ENCODE peak calls at places on chromosomes 5 and 9, in four cellular contexts. One of them, this sample, is unnamed.

GRCh38 chr5:40333459-40334241 is 346.1 kb upstream of the PTGER4 start:
- DNase-seq in left ventricle myocardium inferior: no peak
- DNase-seq in CD8-positive, alpha-beta T cell: no peak
- DNase-seq in aorta: no peak
- DNase-seq in this sample: no peak

GRCh38 chr9:137459601-137460362 is 648 bp upstream of the NSMF start:
- DNase-seq in left ventricle myocardium inferior: no peak
- DNase-seq in CD8-positive, alpha-beta T cell: no peak
- DNase-seq in aorta: peak
- DNase-seq in this sample: no peak

GRCh38 chr5:131068893-131069643 is 96.0 kb downstream of the HINT1 start:
- DNase-seq in left ventricle myocardium inferior: no peak
- DNase-seq in CD8-positive, alpha-beta T cell: peak
- DNase-seq in aorta: no peak
- DNase-seq in this sample: peak

GRCh38 chr5:160357861-160358411 is 12.5 kb downstream of the C1QTNF2 start:
- DNase-seq in left ventricle myocardium inferior: peak
- DNase-seq in CD8-positive, alpha-beta T cell: no peak
- DNase-seq in aorta: peak
- DNase-seq in this sample: no peak

GRCh38 chr9:83620841-83621636 is 1.9 kb upstream of the IDNK start:
- DNase-seq in left ventricle myocardium inferior: peak
- DNase-seq in CD8-positive, alpha-beta T cell: peak
- DNase-seq in aorta: peak
- DNase-seq in this sample: peak

GRCh38 chr5:68646142-68646541 is 430.6 kb downstream of the PIK3R1 start:
- DNase-seq in left ventricle myocardium inferior: no peak
- DNase-seq in CD8-positive, alpha-beta T cell: no peak
- DNase-seq in aorta: no peak
- DNase-seq in this sample: no peak

GRCh38 chr5:132876020-132876759 is 2.7 kb downstream of the LEAP2 start:
- DNase-seq in left ventricle myocardium inferior: no peak
- DNase-seq in CD8-positive, alpha-beta T cell: no peak
- DNase-seq in aorta: no peak
- DNase-seq in this sample: no peak

GRCh38 chr5:38816083-38817030 is 29.5 kb upstream of the OSMR start:
- DNase-seq in left ventricle myocardium inferior: no peak
- DNase-seq in CD8-positive, alpha-beta T cell: no peak
- DNase-seq in aorta: no peak
- DNase-seq in this sample: no peak

GRCh38 chr5:133778636-133779035 is 166.3 kb upstream of the FSTL4 start:
- DNase-seq in left ventricle myocardium inferior: no peak
- DNase-seq in CD8-positive, alpha-beta T cell: no peak
- DNase-seq in aorta: no peak
- DNase-seq in this sample: no peak

GRCh38 chr5:53994148-53994547 is 316.2 kb downstream of the ARL15 start:
- DNase-seq in left ventricle myocardium inferior: no peak
- DNase-seq in CD8-positive, alpha-beta T cell: no peak
- DNase-seq in aorta: no peak
- DNase-seq in this sample: no peak

GRCh38 chr5:137752873-137753226 is 1.3 kb downstream of the HNRNPA0 start:
- DNase-seq in left ventricle myocardium inferior: no peak
- DNase-seq in CD8-positive, alpha-beta T cell: no peak
- DNase-seq in aorta: peak
- DNase-seq in this sample: no peak

GRCh38 chr5:174446446-174446845 is 277.9 kb upstream of the MSX2 start:
- DNase-seq in left ventricle myocardium inferior: no peak
- DNase-seq in CD8-positive, alpha-beta T cell: no peak
- DNase-seq in aorta: no peak
- DNase-seq in this sample: no peak

GRCh38 chr5:16844952-16845351 is 91.1 kb downstream of the MYO10 start:
- DNase-seq in left ventricle myocardium inferior: no peak
- DNase-seq in CD8-positive, alpha-beta T cell: no peak
- DNase-seq in aorta: no peak
- DNase-seq in this sample: no peak

GRCh38 chr5:73119492-73120157 is 750 bp upstream of the TMEM171 start:
- DNase-seq in left ventricle myocardium inferior: no peak
- DNase-seq in CD8-positive, alpha-beta T cell: no peak
- DNase-seq in aorta: no peak
- DNase-seq in this sample: no peak

GRCh38 chr5:110536120-110537115 is 190.1 kb downstream of the TMEM232 start:
- DNase-seq in left ventricle myocardium inferior: peak
- DNase-seq in CD8-positive, alpha-beta T cell: no peak
- DNase-seq in aorta: peak
- DNase-seq in this sample: no peak

GRCh38 chr5:146880985-146881384 is 2.4 kb upstream of the PPP2R2B start:
- DNase-seq in left ventricle myocardium inferior: no peak
- DNase-seq in CD8-positive, alpha-beta T cell: no peak
- DNase-seq in aorta: no peak
- DNase-seq in this sample: no peak

GRCh38 chr5:172891716-172892421 is 57.8 kb downstream of the ERGIC1 start:
- DNase-seq in left ventricle myocardium inferior: peak
- DNase-seq in CD8-positive, alpha-beta T cell: no peak
- DNase-seq in aorta: peak
- DNase-seq in this sample: no peak

GRCh38 chr9:74777136-74777879 is 110.4 kb downstream of the TRPM6 start:
- DNase-seq in left ventricle myocardium inferior: peak
- DNase-seq in CD8-positive, alpha-beta T cell: peak
- DNase-seq in aorta: peak
- DNase-seq in this sample: peak

GRCh38 chr9:110797611-110798010 is 129.0 kb downstream of the MUSK start:
- DNase-seq in left ventricle myocardium inferior: no peak
- DNase-seq in CD8-positive, alpha-beta T cell: no peak
- DNase-seq in aorta: no peak
- DNase-seq in this sample: no peak

GRCh38 chr9:96383165-96383939 is at the start of gene SLC35D2:
- DNase-seq in left ventricle myocardium inferior: peak
- DNase-seq in CD8-positive, alpha-beta T cell: peak
- DNase-seq in aorta: peak
- DNase-seq in this sample: no peak

GRCh38 chr5:79990598-79991507 is at the start of gene MTX3:
- DNase-seq in left ventricle myocardium inferior: peak
- DNase-seq in CD8-positive, alpha-beta T cell: peak
- DNase-seq in aorta: peak
- DNase-seq in this sample: no peak

GRCh38 chr5:33691846-33692245 is 199.9 kb downstream of the ADAMTS12 start:
- DNase-seq in left ventricle myocardium inferior: no peak
- DNase-seq in CD8-positive, alpha-beta T cell: no peak
- DNase-seq in aorta: no peak
- DNase-seq in this sample: no peak

GRCh38 chr5:133995341-133995740 is 9.4 kb downstream of the VDAC1 start:
- DNase-seq in left ventricle myocardium inferior: no peak
- DNase-seq in CD8-positive, alpha-beta T cell: no peak
- DNase-seq in aorta: peak
- DNase-seq in this sample: no peak

GRCh38 chr5:28523887-28524637 is 1485.7 kb upstream of the CDH9 start:
- DNase-seq in left ventricle myocardium inferior: no peak
- DNase-seq in CD8-positive, alpha-beta T cell: no peak
- DNase-seq in aorta: no peak
- DNase-seq in this sample: no peak

GRCh38 chr5:30194595-30194994 is 998.9 kb upstream of the CDH6 start:
- DNase-seq in left ventricle myocardium inferior: no peak
- DNase-seq in CD8-positive, alpha-beta T cell: no peak
- DNase-seq in aorta: no peak
- DNase-seq in this sample: no peak

GRCh38 chr5:160837749-160838593 is 14.0 kb downstream of the ATP10B start:
- DNase-seq in left ventricle myocardium inferior: no peak
- DNase-seq in CD8-positive, alpha-beta T cell: no peak
- DNase-seq in aorta: no peak
- DNase-seq in this sample: no peak

GRCh38 chr5:93649234-93649900 is 66.3 kb downstream of the NR2F1 start:
- DNase-seq in left ventricle myocardium inferior: no peak
- DNase-seq in CD8-positive, alpha-beta T cell: no peak
- DNase-seq in aorta: no peak
- DNase-seq in this sample: no peak

GRCh38 chr5:35618297-35618636 is 604 bp downstream of the SPEF2 start:
- DNase-seq in left ventricle myocardium inferior: no peak
- DNase-seq in CD8-positive, alpha-beta T cell: no peak
- DNase-seq in aorta: no peak
- DNase-seq in this sample: no peak

GRCh38 chr9:15370496-15371464 is 51.9 kb upstream of the SNAPC3 start:
- DNase-seq in left ventricle myocardium inferior: no peak
- DNase-seq in CD8-positive, alpha-beta T cell: no peak
- DNase-seq in aorta: no peak
- DNase-seq in this sample: no peak
- H3K4me3 ChIP-seq in left ventricle myocardium inferior: no peak
- H3K4me3 ChIP-seq in CD8-positive, alpha-beta T cell: no peak
- H3K4me3 ChIP-seq in aorta: no peak
- H3K4me3 ChIP-seq in this sample: no peak

GRCh38 chr9:128634651-128635262 is 21.9 kb downstream of the DYNC2I2 start:
- DNase-seq in left ventricle myocardium inferior: no peak
- DNase-seq in CD8-positive, alpha-beta T cell: no peak
- DNase-seq in aorta: no peak
- DNase-seq in this sample: no peak
- H3K4me3 ChIP-seq in left ventricle myocardium inferior: peak
- H3K4me3 ChIP-seq in CD8-positive, alpha-beta T cell: no peak
- H3K4me3 ChIP-seq in aorta: no peak
- H3K4me3 ChIP-seq in this sample: no peak

GRCh38 chr9:23850242-23851023 is 24.4 kb upstream of the ELAVL2 start:
- DNase-seq in left ventricle myocardium inferior: no peak
- DNase-seq in CD8-positive, alpha-beta T cell: no peak
- DNase-seq in aorta: no peak
- DNase-seq in this sample: no peak
- H3K4me3 ChIP-seq in left ventricle myocardium inferior: peak
- H3K4me3 ChIP-seq in CD8-positive, alpha-beta T cell: no peak
- H3K4me3 ChIP-seq in aorta: no peak
- H3K4me3 ChIP-seq in this sample: no peak

GRCh38 chr9:128556276-128556675 is 3.9 kb downstream of the SPTAN1 start:
- DNase-seq in left ventricle myocardium inferior: no peak
- DNase-seq in CD8-positive, alpha-beta T cell: no peak
- DNase-seq in aorta: no peak
- DNase-seq in this sample: no peak

GRCh38 chr9:128556915-128557634 is 4.7 kb downstream of the SPTAN1 start:
- DNase-seq in left ventricle myocardium inferior: no peak
- DNase-seq in CD8-positive, alpha-beta T cell: no peak
- DNase-seq in aorta: no peak
- DNase-seq in this sample: no peak

GRCh38 chr9:128554155-128554862 is 1.9 kb downstream of the SPTAN1 start:
- DNase-seq in left ventricle myocardium inferior: peak
- DNase-seq in CD8-positive, alpha-beta T cell: peak
- DNase-seq in aorta: peak
- DNase-seq in this sample: peak

GRCh38 chr9:128553695-128554094 is 1.3 kb downstream of the SPTAN1 start:
- DNase-seq in left ventricle myocardium inferior: no peak
- DNase-seq in CD8-positive, alpha-beta T cell: no peak
- DNase-seq in aorta: no peak
- DNase-seq in this sample: no peak

DNA sequence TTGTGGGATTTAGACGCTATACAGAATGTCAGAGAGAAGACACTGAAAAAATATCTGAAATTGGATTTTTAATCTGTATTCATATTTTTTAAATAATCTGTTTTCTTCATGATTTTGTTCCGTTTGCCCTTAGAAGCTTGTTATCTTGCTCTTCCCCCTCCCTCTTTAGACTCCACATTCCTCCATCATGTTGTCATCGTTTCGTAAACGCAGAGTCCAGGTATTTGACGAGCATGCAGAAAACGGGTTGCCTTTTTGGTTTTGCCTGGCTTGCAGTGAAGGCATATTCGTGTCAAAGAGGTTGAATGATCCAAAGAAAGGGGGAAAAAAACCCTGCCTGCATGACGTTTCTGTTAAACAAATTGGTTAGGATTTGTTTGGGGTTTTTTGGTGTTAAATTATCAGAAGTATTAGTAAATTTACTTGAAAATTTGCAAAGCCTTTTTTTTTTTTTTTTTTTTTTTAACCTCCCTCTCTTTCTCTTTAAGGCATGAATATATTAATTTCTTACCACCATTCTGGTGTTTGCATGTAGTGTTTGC is 2.9 kb downstream of the SPTAN1 start:
- DNase-seq in left ventricle myocardium inferior: no peak
- DNase-seq in CD8-positive, alpha-beta T cell: no peak
- DNase-seq in aorta: no peak
- DNase-seq in this sample: no peak
- H3K4me3 ChIP-seq in left ventricle myocardium inferior: peak
- H3K4me3 ChIP-seq in CD8-positive, alpha-beta T cell: no peak
- H3K4me3 ChIP-seq in aorta: no peak
- H3K4me3 ChIP-seq in this sample: no peak

DNA sequence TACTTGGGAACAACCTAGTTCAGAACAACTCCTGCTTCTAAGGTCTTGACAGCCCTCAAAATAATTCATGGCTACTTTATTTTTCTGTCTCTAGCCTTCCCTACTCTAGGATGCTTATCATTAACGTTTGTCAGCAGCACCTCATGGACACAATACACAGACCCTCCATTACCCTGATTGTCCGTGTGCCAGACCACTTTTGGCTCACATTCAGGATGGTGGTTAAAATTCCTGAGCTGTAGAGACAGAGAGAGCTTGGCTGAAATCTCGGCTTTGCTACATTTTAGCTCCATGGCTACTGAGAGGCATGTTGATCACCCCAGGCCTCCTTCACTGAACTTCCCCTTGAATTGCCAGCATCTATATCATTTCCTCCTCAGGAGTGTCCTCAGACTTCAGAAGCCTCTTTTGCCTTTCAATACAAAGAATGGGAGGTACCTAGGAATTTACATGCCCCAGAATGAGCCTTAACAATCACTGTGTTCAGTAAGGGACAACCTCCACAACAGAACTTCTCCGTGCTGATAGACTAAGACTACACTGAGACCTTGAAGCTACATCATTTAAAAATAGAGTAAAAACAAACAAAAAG is 104.7 kb upstream of the ISL1 start:
- DNase-seq in left ventricle myocardium inferior: no peak
- DNase-seq in CD8-positive, alpha-beta T cell: no peak
- DNase-seq in aorta: no peak
- DNase-seq in this sample: no peak
- H3K4me3 ChIP-seq in left ventricle myocardium inferior: no peak
- H3K4me3 ChIP-seq in CD8-positive, alpha-beta T cell: no peak
- H3K4me3 ChIP-seq in aorta: no peak
- H3K4me3 ChIP-seq in this sample: no peak

GRCh38 chr5:893711-894110 is 1.0 kb downstream of the TRIP13 start:
- DNase-seq in left ventricle myocardium inferior: no peak
- DNase-seq in CD8-positive, alpha-beta T cell: no peak
- DNase-seq in aorta: no peak
- DNase-seq in this sample: peak
- H3K4me3 ChIP-seq in left ventricle myocardium inferior: peak
- H3K4me3 ChIP-seq in CD8-positive, alpha-beta T cell: no peak
- H3K4me3 ChIP-seq in aorta: no peak
- H3K4me3 ChIP-seq in this sample: peak

DNA sequence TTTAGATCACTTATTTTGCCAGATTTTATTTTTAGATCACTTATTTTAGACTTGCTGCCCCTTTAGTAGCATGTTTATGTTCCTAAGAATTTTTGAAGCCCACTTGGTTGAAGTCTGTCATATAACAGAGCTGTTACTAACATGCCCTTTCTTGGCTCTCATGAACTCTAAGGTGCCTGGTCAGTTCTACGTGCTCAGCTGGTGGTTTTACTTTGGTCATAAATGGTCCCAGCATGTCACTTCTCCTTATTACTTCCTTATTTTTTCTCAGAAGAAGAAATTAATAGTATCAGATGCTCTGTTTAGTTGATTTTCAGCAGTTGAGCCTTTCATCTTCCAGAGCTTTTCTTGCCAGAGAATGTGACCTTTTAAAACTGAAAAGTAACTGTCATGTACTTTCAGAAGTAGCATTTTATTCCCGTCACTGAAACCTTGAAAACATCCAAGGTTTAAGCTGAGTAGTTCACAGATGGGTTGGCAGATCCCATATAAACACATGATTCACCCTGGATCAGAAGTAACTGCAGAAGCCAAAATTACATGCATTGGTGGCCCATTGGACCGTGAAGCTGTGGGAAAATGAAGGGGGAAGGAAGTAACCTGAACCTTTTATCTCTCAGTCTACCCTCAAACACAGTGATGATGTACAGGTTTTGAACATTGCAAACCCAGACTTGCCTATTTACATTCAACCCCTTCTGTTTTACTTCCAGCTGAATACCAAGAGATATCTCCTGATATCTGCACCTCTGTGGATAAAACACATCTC is 50.5 kb downstream of the HACD4 start:
- DNase-seq in left ventricle myocardium inferior: no peak
- DNase-seq in CD8-positive, alpha-beta T cell: no peak
- DNase-seq in aorta: no peak
- DNase-seq in this sample: no peak
- H3K4me3 ChIP-seq in left ventricle myocardium inferior: no peak
- H3K4me3 ChIP-seq in CD8-positive, alpha-beta T cell: no peak
- H3K4me3 ChIP-seq in aorta: no peak
- H3K4me3 ChIP-seq in this sample: no peak